ENCODE peak calls at places on chromosomes 12 and 14, in eight cellular contexts. Z, K, T, D, Q, X, H and E are unnamed samples. For H3K79me2, the result is how much of the 10 kb centered on the place peaks cover.

GRCh38 chr14:50560929-50561280 is 960 bp downstream of the ATL1 start:
- DNase-seq in H (peak), Z (peak), X (no peak), T (no peak), Q (peak), D (peak), K (no peak), E (peak)

GRCh38 chr14:90419200-90419599 is 22.4 kb downstream of the CALM1 start:
- DNase-seq in K (peak), T (no peak), Z (no peak), D (peak), X (no peak), H (peak), Q (no peak), E (no peak)

GRCh38 chr14:94555991-94556390 is 5.3 kb upstream of the SERPINA4 start:
- DNase-seq in K (no peak), Z (no peak), D (no peak), Q (no peak), X (no peak), H (no peak), T (no peak), E (no peak)

GRCh38 chr14:63922696-63923421 is 70.1 kb downstream of the SYNE2 start:
- DNase-seq in Q (no peak), K (peak), Z (no peak), T (no peak), H (peak), X (peak), D (peak), E (no peak)

GRCh38 chr14:64416348-64416932 is 28.3 kb downstream of the MTHFD1 start:
- DNase-seq in Z (no peak), T (no peak), X (no peak), D (no peak), Q (no peak), H (no peak), K (no peak), E (no peak)

GRCh38 chr12:45725631-45726593 is 3.6 kb upstream of the ARID2 start:
- DNase-seq in K (no peak), H (peak), D (peak), X (peak), Z (peak), T (peak), Q (peak), E (peak)

GRCh38 chr14:26841361-26841760 is 243.5 kb upstream of the NOVA1 start:
- DNase-seq in K (no peak), T (no peak), Q (no peak), H (peak), Z (no peak), D (peak), X (no peak), E (no peak)

GRCh38 chr12:3154006-3154405 is 76.8 kb downstream of the TSPAN9 start:
- DNase-seq in K (no peak), H (no peak), T (no peak), Z (no peak), Q (no peak), D (no peak), X (no peak), E (no peak)

GRCh38 chr12:3130053-3130805 is 53.0 kb downstream of the TSPAN9 start:
- DNase-seq in K (no peak), D (no peak), Z (no peak), Q (peak), X (no peak), T (no peak), H (no peak), E (no peak)

GRCh38 chr14:32224731-32225377 is 21.8 kb upstream of the RNU6-8 start:
- DNase-seq in Z (peak), Q (peak), T (no peak), K (no peak), X (no peak), D (peak), H (peak), E (peak)

GRCh38 chr12:128165387-128165786 is 101.6 kb upstream of the TMEM132C start:
- DNase-seq in T (no peak), Q (no peak), Z (no peak), X (no peak), K (no peak), D (no peak), H (no peak), E (no peak)

GRCh38 chr14:65170768-65171251 is 68.5 kb upstream of the MAX start:
- DNase-seq in T (peak), K (no peak), Q (peak), Z (peak), D (peak), H (peak), X (no peak), E (peak)

GRCh38 chr12:93780115-93780641 is 103.0 kb downstream of the CRADD start:
- DNase-seq in X (no peak), H (no peak), K (no peak), T (no peak), Q (no peak), D (no peak), Z (no peak), E (no peak)

GRCh38 chr12:113766133-113766879 is 199.8 kb downstream of the RBM19 start:
- DNase-seq in T (no peak), K (no peak), H (no peak), D (peak), Z (peak), X (no peak), Q (peak), E (peak)

GRCh38 chr12:4664111-4664510 is 15.2 kb downstream of the NDUFA9 start:
- DNase-seq in Q (no peak), D (no peak), H (peak), X (no peak), T (no peak), Z (no peak), K (no peak), E (no peak)

DNA sequence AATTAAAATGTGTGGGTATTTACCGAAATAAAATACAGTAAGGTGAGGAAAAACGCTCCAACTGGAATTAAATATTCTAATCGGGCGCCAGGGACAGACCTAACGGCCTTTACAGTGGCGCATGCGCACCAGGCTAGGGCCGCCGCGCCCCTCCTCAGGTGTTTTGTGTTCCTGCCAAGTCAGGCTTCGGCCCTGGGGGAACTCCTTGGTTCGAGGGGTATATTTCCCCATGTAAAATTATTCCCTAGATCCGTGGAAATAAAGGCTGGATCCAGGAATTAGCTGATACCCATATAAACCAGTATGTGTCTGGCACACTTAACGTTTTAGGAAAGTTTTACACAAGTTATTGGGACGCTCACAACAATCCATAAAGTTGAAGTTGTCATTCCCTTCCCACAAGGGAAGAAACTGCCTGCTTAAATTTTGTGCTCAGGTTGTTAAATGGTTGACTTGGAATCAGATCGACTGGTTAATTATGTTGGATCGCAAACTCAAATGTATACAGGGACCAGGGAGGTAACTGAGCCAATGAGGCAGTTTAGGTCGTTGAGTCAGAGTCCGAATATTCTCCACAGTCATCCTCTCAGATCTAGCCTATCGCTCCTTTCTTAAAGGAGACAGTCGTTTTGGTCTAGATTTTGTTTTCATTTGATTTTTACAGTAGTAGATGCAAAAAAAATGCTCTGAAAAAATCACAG is 617 bp upstream of the ANAPC7 start:
- DNase-seq in Z (peak), D (peak), K (peak), Q (peak), T (peak), X (peak), H (peak), E (peak)
- TF ChIP-seq EZH2phosphoT487 in Z (no peak), D (no peak), K (no peak), Q (no peak), T (no peak), X (no peak), H (no peak), E (no peak)

GRCh38 chr12:67271976-67272375 is 2.8 kb downstream of the CAND1 start:
- DNase-seq in Z (no peak), X (no peak), K (no peak), H (no peak), Q (no peak), T (no peak), D (no peak), E (no peak)
- H3K79me2 ChIP-seq in Z (half or more), X (half or more), K (half or more), H (half or more), Q (half or more), T (half or more), D (half or more), E (half or more)

GRCh38 chr14:22096511-22096890 is 422.9 kb upstream of the OR4E1 start:
- DNase-seq in K (no peak), D (no peak), Q (no peak), H (no peak), X (peak), Z (no peak), T (no peak), E (no peak)

GRCh38 chr14:22097072-22097471 is 423.5 kb upstream of the OR4E1 start:
- DNase-seq in D (no peak), K (no peak), Z (no peak), X (no peak), Q (no peak), T (no peak), H (no peak), E (no peak)

GRCh38 chr14:22097606-22098292 is 424.1 kb upstream of the OR4E1 start:
- DNase-seq in D (no peak), Z (no peak), K (no peak), Q (no peak), T (no peak), X (no peak), H (no peak), E (no peak)

GRCh38 chr14:22098435-22098834 is 424.8 kb upstream of the OR4E1 start:
- DNase-seq in T (no peak), X (no peak), H (no peak), Q (no peak), D (no peak), K (no peak), Z (no peak), E (no peak)

GRCh38 chr14:22099942-22100763 is 426.5 kb upstream of the OR4E1 start:
- DNase-seq in T (peak), D (peak), Z (peak), X (peak), K (peak), H (peak), Q (peak), E (peak)
- TF ChIP-seq CTCF in T (peak), D (peak), Z (peak), X (peak), K (peak), H (peak), Q (peak), E (peak)

GRCh38 chr14:58637040-58637390 is 747 bp upstream of the DACT1 start:
- DNase-seq in T (no peak), Q (no peak), Z (no peak), K (no peak), H (peak), D (peak), X (no peak), E (peak)

GRCh38 chr14:58637391-58638230 is at the start of gene DACT1:
- DNase-seq in X (peak), T (no peak), Q (peak), Z (peak), H (peak), K (no peak), D (peak), E (peak)

GRCh38 chr14:58639842-58640484 is 2.2 kb downstream of the DACT1 start:
- DNase-seq in D (peak), H (peak), Q (peak), T (peak), X (no peak), Z (peak), K (peak), E (peak)

GRCh38 chr14:58636129-58636528 is 1.6 kb upstream of the DACT1 start:
- DNase-seq in T (no peak), D (no peak), X (no peak), Q (no peak), K (no peak), H (no peak), Z (no peak), E (no peak)

DNA sequence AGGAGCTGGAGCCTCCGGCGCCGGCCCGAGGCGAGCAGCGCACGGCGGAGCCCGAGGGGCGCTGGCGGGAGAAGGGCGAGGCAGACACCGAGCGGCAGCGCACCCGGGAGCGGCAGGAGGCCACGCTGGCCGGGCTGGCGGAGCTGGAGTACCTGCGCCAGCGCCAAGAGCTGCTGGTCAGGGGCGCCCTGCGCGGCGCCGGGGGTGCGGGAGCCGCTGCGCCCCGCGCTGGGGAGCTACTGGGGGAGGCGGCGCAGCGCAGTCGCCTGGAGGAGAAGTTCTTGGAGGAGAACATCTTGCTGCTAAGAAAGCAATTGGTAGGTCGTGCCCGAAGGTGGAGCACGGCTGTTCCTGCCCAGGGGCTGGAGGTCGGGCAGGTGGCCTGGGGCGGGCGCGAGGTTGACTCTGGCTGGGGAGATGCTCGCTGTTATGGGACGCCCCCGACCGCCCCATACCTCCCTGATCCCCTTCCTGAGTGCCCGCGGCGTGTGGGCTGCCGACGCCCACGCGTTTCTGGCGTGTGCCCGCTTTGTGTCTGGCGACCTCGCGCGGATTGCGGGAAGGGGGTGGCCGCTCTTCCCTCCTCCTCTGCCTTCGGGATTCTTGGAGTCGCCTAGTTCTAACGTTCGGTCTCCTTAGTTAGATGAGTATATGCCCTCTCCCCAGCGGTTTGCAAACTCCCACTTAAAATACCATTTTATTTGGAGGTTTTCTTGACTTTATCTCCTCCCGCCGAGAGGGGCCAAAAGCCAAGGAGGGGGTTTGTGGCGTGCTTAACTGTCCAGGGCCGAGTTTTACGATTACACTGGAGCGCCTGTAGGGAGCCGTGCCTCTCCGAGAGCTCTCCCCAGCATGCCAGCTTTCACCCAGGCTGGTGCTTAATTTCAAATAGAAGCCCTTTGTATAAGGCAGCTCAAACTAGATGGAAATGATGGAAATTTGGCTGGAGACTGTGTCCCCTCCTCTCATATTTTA is 756 bp downstream of the DACT1 start:
- DNase-seq in Q (peak), K (no peak), D (peak), X (no peak), Z (peak), H (peak), T (no peak), E (peak)
- TF ChIP-seq EZH2phosphoT487 in Q (no peak), K (no peak), D (no peak), X (no peak), Z (no peak), H (peak), T (no peak), E (peak)

GRCh38 chr12:122515275-122515674 is 11.5 kb downstream of the RSRC2 start:
- DNase-seq in Z (no peak), K (no peak), T (no peak), X (no peak), H (no peak), D (no peak), Q (no peak), E (no peak)
- H3K79me2 ChIP-seq in Z (half or more), K (half or more), T (half or more), X (half or more), H (half or more), D (half or more), Q (half or more), E (half or more)

GRCh38 chr12:25278274-25278673 is 27.5 kb upstream of the KRAS start:
- DNase-seq in T (no peak), Q (no peak), Z (no peak), K (no peak), H (no peak), D (no peak), X (no peak), E (no peak)
- TF ChIP-seq CTCF in T (no peak), Q (no peak), Z (no peak), K (no peak), H (no peak), D (no peak), X (no peak), E (no peak)

GRCh38 chr12:110531741-110532333 is 29.7 kb downstream of the RAD9B start:
- DNase-seq in H (peak), D (no peak), Q (no peak), T (no peak), K (no peak), Z (no peak), X (peak), E (no peak)
- TF ChIP-seq EZH2phosphoT487 in H (no peak), D (no peak), Q (no peak), T (no peak), K (no peak), Z (no peak), X (no peak), E (no peak)

GRCh38 chr12:38152816-38153736 is 163.5 kb upstream of the ALG10B start:
- DNase-seq in Z (no peak), T (no peak), Q (no peak), X (no peak), D (no peak), H (no peak), K (no peak), E (no peak)
- H3K79me2 ChIP-seq in Z (under half), T (under half), Q (under half), X (under half), D (under half), H (under half), K (under half), E (under half)